ENCODE peak calls at places on chromosomes 3 and 15, in nine cellular contexts. A is HTR-8/SVneo; R is astrocyte of the spinal cord; I is GM10248; X is CD8-positive, alpha-beta memory T cell; Y is activated CD4-positive, alpha-beta T cell treated with anti-CD3 and anti-CD28 coated beads for 48 hours; O is A172; M is transverse colon; J is brain microvascular endothelial cell. C is an unnamed sample.

GRCh38 chr3:191768421-191768820 is 307.5 kb downstream of the PYDC2 start:
- DNase-seq in M (no peak), R (no peak), A (no peak), Y (no peak), O (no peak), X (no peak), I (no peak), J (no peak), C (no peak)

GRCh38 chr15:77630064-77630463 is 2.6 kb downstream of the LINGO1 start:
- DNase-seq in O (no peak), A (no peak), X (no peak), I (no peak), R (no peak), M (peak; percentile 6), J (no peak), Y (no peak), C (no peak)

GRCh38 chr3:10723991-10724390 is 92.0 kb upstream of the SLC6A11 start:
- DNase-seq in O (no peak), M (no peak), X (no peak), I (no peak), A (no peak), J (no peak), Y (no peak), R (no peak), C (no peak)

GRCh38 chr3:72114773-72115172 is 329.8 kb upstream of the PROK2 start:
- DNase-seq in X (no peak), Y (no peak), R (no peak), O (no peak), A (no peak), J (no peak), I (no peak), M (no peak), C (no peak)

GRCh38 chr15:64038878-64039277 is 7.4 kb downstream of the DAPK2 start:
- DNase-seq in I (no peak), A (no peak), X (no peak), M (no peak), R (no peak), Y (no peak), O (no peak), J (no peak), C (no peak)

GRCh38 chr15:67433495-67434099 is 87.3 kb upstream of the C15orf61 start:
- DNase-seq in Y (peak; percentile 45), R (peak; percentile 56), A (peak; percentile 77), I (peak; percentile 52), M (peak; percentile 37), X (no peak), J (peak; percentile 48), O (peak; percentile 27), C (peak; percentile 55)

GRCh38 chr15:25181290-25182097 is 226.7 kb downstream of the SNRPN start:
- DNase-seq in X (no peak), I (no peak), O (no peak), A (no peak), Y (no peak), R (no peak), M (peak; percentile 3), J (no peak), C (no peak)

GRCh38 chr15:47505712-47506542 is 211.4 kb upstream of the SEMA6D start:
- DNase-seq in O (no peak), R (peak; percentile 68), A (no peak), Y (no peak), M (no peak), X (no peak), I (no peak), J (peak; percentile 37), C (no peak)

GRCh38 chr3:52473031-52473430 is 17.6 kb downstream of the NISCH start:
- DNase-seq in R (no peak), O (no peak), I (no peak), Y (no peak), M (no peak), J (no peak), A (no peak), X (no peak), C (no peak)

GRCh38 chr3:8768364-8769087 is 887 bp downstream of the OXTR start:
- DNase-seq in X (no peak), Y (no peak), O (no peak), A (no peak), J (no peak), M (no peak), R (no peak), I (peak; percentile 73), C (peak; percentile 18)

GRCh38 chr3:17355591-17355990 is 386.8 kb downstream of the TBC1D5 start:
- DNase-seq in A (no peak), M (no peak), Y (no peak), R (no peak), I (no peak), X (no peak), J (no peak), O (no peak), C (no peak)